ENCODE peak calls at places on chromosome 13, in seven cellular contexts. X is IMR-90, H is NB4, R is lower leg skin, C is vagina, O is suprapubic skin, L is breast epithelium. N is an unnamed sample.

GRCh38 chr13:102399791-102400618 is 1.8 kb downstream of the FGF14 start:
- DNase-seq in X (no peak), H (no peak), R (no peak), C (no peak), O (no peak), L (no peak), N (no peak)

GRCh38 chr13:44759723-44760360 is 183.7 kb upstream of the TSC22D1 start:
- DNase-seq in X (peak), H (no peak), R (no peak), C (no peak), O (no peak), L (peak), N (no peak)

GRCh38 chr13:41523396-41523795 is 66.0 kb downstream of the RGCC start:
- DNase-seq in X (no peak), H (no peak), R (no peak), C (no peak), O (no peak), L (no peak), N (no peak)

GRCh38 chr13:20157387-20157786 is 3.5 kb downstream of the GJA3 start:
- DNase-seq in X (no peak), H (peak), R (no peak), C (no peak), O (no peak), L (no peak), N (no peak)

GRCh38 chr13:72782717-72783116 is 784 bp downstream of the PIBF1 start:
- DNase-seq in X (peak), H (peak), R (no peak), C (no peak), O (no peak), L (no peak), N (no peak)

GRCh38 chr13:93951153-93951552 is 528.3 kb downstream of the DCT start:
- DNase-seq in X (peak), H (no peak), R (no peak), C (no peak), O (no peak), L (no peak), N (no peak)

GRCh38 chr13:51734786-51735185 is 69.2 kb downstream of the DHRS12 start:
- DNase-seq in X (peak), H (no peak), R (no peak), C (no peak), O (no peak), L (no peak), N (no peak)

GRCh38 chr13:80558074-80558473 is 217.1 kb upstream of the SPRY2 start:
- DNase-seq in X (no peak), H (no peak), R (no peak), C (no peak), O (no peak), L (no peak), N (no peak)

GRCh38 chr13:101706651-101707050 is 254.2 kb downstream of the ITGBL1 start:
- DNase-seq in X (peak), H (peak), R (peak), C (no peak), O (no peak), L (peak), N (no peak)

GRCh38 chr13:34035676-34036325 is 217.9 kb downstream of the RFC3 start:
- DNase-seq in X (no peak), H (no peak), R (no peak), C (no peak), O (no peak), L (no peak), N (no peak)

GRCh38 chr13:87674143-87674772 is 3.1 kb downstream of the SLITRK5 start:
- DNase-seq in X (no peak), H (no peak), R (no peak), C (no peak), O (no peak), L (no peak), N (no peak)
- H3K4me3 ChIP-seq in X (no peak), H (no peak), R (no peak), C (no peak), O (peak), L (peak), N (no peak)

GRCh38 chr13:40206241-40207109 is 460.0 kb downstream of the FOXO1 start:
- DNase-seq in X (peak), H (peak), R (peak), C (no peak), O (no peak), L (no peak), N (peak)
- TF ChIP-seq POLR2A in X (no peak), H (no peak), R (no peak), C (no peak), O (no peak), L (no peak), N (no peak)

DNA sequence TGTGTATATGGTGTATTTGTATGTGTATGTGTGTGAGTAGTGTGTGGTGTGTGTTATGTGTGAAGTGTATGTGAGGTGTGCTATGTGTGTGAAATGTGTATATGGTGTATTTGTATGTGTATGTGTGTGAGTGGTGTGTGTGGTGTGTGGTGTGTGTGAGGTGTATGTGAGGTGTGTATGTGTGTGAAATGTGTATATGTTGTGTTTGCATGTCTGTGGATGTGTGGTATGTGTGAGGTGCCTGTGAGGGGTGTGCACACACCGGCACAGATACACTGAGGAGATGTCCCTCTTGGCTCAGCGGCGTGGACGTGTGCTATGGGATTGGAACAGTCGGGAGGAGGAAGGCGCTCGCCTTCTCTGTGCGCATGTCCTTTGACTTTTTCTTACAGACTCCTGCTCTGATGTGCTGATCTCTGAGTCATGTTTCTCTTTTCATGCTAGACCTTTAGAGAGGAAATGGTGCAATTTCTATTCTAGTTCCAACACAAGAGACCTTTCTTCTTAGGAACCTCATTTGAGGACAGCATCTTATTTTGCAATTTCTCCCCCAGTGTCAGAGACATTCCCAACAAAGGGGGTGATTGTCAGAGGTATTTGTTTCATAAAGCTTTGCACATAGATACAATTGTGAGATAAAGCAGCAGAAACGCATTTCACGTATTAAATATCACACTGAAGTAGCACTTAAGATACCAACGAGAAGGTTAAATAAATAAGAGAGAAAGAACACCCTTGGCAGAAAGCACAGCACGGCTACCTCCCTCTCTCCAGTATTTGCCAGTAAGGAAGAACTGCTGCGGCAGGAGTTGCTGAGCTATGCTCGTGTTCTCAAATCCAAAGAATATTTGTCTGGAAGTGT is 11.3 kb upstream of the TNFRSF19 start:
- DNase-seq in X (peak), H (peak), R (peak), C (no peak), O (no peak), L (peak), N (no peak)
- H3K4me3 ChIP-seq in X (peak), H (peak), R (no peak), C (no peak), O (peak), L (peak), N (no peak)

GRCh38 chr13:98317573-98318171 is 140.6 kb upstream of the RNF113B start:
- DNase-seq in X (no peak), H (no peak), R (no peak), C (no peak), O (no peak), L (no peak), N (no peak)
- TF ChIP-seq POLR2A in X (no peak), H (no peak), R (no peak), C (no peak), O (no peak), L (no peak), N (no peak)

GRCh38 chr13:30114586-30115256 is 192.6 kb downstream of the KATNAL1 start:
- DNase-seq in X (peak), H (peak), R (peak), C (no peak), O (peak), L (peak), N (peak)

GRCh38 chr13:30111810-30112209 is 195.5 kb downstream of the KATNAL1 start:
- DNase-seq in X (no peak), H (peak), R (no peak), C (no peak), O (no peak), L (no peak), N (no peak)

GRCh38 chr13:30113531-30113930 is 193.8 kb downstream of the KATNAL1 start:
- DNase-seq in X (no peak), H (no peak), R (no peak), C (no peak), O (no peak), L (no peak), N (no peak)

GRCh38 chr13:30113983-30114491 is 193.3 kb downstream of the KATNAL1 start:
- DNase-seq in X (no peak), H (no peak), R (no peak), C (no peak), O (no peak), L (no peak), N (peak)

GRCh38 chr13:30112602-30113435 is 194.5 kb downstream of the KATNAL1 start:
- DNase-seq in X (peak), H (peak), R (peak), C (no peak), O (peak), L (peak), N (peak)
- H3K4me3 ChIP-seq in X (no peak), H (no peak), R (no peak), C (no peak), O (no peak), L (peak), N (no peak)

DNA sequence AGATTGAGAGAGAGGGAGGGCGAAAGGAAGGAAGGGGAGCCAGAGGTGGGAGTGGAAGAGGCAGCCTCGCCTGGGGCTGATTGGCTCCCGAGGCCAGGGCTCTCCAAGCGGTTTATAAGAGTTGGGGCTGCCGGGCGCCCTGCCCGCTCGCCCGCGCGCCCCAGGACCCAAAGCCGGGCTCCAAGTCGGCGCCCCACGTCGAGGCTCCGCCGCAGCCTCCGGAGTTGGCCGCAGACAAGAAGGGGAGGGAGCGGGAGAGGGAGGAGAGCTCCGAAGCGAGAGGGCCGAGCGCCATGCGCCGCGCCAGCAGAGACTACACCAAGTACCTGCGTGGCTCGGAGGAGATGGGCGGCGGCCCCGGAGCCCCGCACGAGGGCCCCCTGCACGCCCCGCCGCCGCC is at the start of gene TNFSF11:
- DNase-seq in X (no peak), H (no peak), R (no peak), C (no peak), O (no peak), L (no peak), N (no peak)
- TF ChIP-seq POLR2A in X (no peak), H (no peak), R (no peak), C (no peak), O (no peak), L (no peak), N (no peak)